ENCODE peak calls at places on chromosome 20, in ten cellular contexts. One of them, this sample, is unnamed. For H3K4me1, the result is how much of the 10 kb centered on the place peaks cover.

GRCh38 chr20:50189681-50190250 is 864 bp upstream of the CEBPB start:
- DNase-seq in adrenal gland: peak
- DNase-seq in sigmoid colon: no peak
- DNase-seq in fibroblast of lung: no peak
- DNase-seq in hepatocyte: peak
- DNase-seq in upper lobe of left lung: peak
- DNase-seq in IMR-90: no peak
- DNase-seq in pancreas: peak
- DNase-seq in cardiac muscle cell: no peak
- DNase-seq in CD8-positive, alpha-beta T cell: no peak
- DNase-seq in this sample: peak

GRCh38 chr20:41293269-41294037 is 24.1 kb downstream of the ZHX3 start:
- DNase-seq in adrenal gland: no peak
- DNase-seq in pancreas: no peak
- DNase-seq in sigmoid colon: no peak
- DNase-seq in hepatocyte: no peak
- DNase-seq in upper lobe of left lung: no peak
- DNase-seq in fibroblast of lung: no peak
- DNase-seq in IMR-90: peak
- DNase-seq in cardiac muscle cell: no peak
- DNase-seq in CD8-positive, alpha-beta T cell: no peak
- DNase-seq in this sample: no peak

GRCh38 chr20:56350842-56351241 is 7.9 kb upstream of the FAM210B start:
- DNase-seq in pancreas: no peak
- DNase-seq in fibroblast of lung: peak
- DNase-seq in CD8-positive, alpha-beta T cell: no peak
- DNase-seq in cardiac muscle cell: no peak
- DNase-seq in adrenal gland: no peak
- DNase-seq in IMR-90: peak
- DNase-seq in hepatocyte: no peak
- DNase-seq in upper lobe of left lung: no peak
- DNase-seq in sigmoid colon: no peak
- DNase-seq in this sample: no peak

GRCh38 chr20:43287637-43288036 is 97.9 kb upstream of the PTPRT start:
- DNase-seq in adrenal gland: no peak
- DNase-seq in fibroblast of lung: no peak
- DNase-seq in upper lobe of left lung: no peak
- DNase-seq in IMR-90: no peak
- DNase-seq in sigmoid colon: no peak
- DNase-seq in hepatocyte: no peak
- DNase-seq in pancreas: no peak
- DNase-seq in cardiac muscle cell: no peak
- DNase-seq in CD8-positive, alpha-beta T cell: no peak
- DNase-seq in this sample: no peak

GRCh38 chr20:49270177-49270576 is 7.7 kb downstream of the ZNFX1 start:
- DNase-seq in pancreas: no peak
- DNase-seq in adrenal gland: no peak
- DNase-seq in hepatocyte: no peak
- DNase-seq in upper lobe of left lung: no peak
- DNase-seq in CD8-positive, alpha-beta T cell: no peak
- DNase-seq in fibroblast of lung: peak
- DNase-seq in cardiac muscle cell: no peak
- DNase-seq in IMR-90: peak
- DNase-seq in sigmoid colon: no peak
- DNase-seq in this sample: no peak

GRCh38 chr20:47740225-47741184 is 44.8 kb downstream of the SULF2 start:
- DNase-seq in sigmoid colon: peak
- DNase-seq in pancreas: no peak
- DNase-seq in adrenal gland: no peak
- DNase-seq in upper lobe of left lung: peak
- DNase-seq in fibroblast of lung: no peak
- DNase-seq in CD8-positive, alpha-beta T cell: no peak
- DNase-seq in hepatocyte: no peak
- DNase-seq in IMR-90: no peak
- DNase-seq in cardiac muscle cell: no peak
- DNase-seq in this sample: peak

GRCh38 chr20:51028616-51029263 is 5.8 kb upstream of the KCNG1 start:
- DNase-seq in adrenal gland: no peak
- DNase-seq in IMR-90: no peak
- DNase-seq in sigmoid colon: no peak
- DNase-seq in cardiac muscle cell: no peak
- DNase-seq in hepatocyte: no peak
- DNase-seq in upper lobe of left lung: no peak
- DNase-seq in CD8-positive, alpha-beta T cell: no peak
- DNase-seq in fibroblast of lung: no peak
- DNase-seq in pancreas: no peak
- DNase-seq in this sample: no peak

GRCh38 chr20:50924261-50924660 is 7.0 kb downstream of the ADNP start:
- DNase-seq in hepatocyte: no peak
- DNase-seq in IMR-90: peak
- DNase-seq in upper lobe of left lung: no peak
- DNase-seq in fibroblast of lung: no peak
- DNase-seq in adrenal gland: no peak
- DNase-seq in CD8-positive, alpha-beta T cell: no peak
- DNase-seq in pancreas: no peak
- DNase-seq in cardiac muscle cell: no peak
- DNase-seq in sigmoid colon: no peak
- DNase-seq in this sample: no peak

GRCh38 chr20:36114707-36115106 is 39.8 kb upstream of the EPB41L1 start:
- DNase-seq in pancreas: no peak
- DNase-seq in cardiac muscle cell: no peak
- DNase-seq in CD8-positive, alpha-beta T cell: no peak
- DNase-seq in fibroblast of lung: no peak
- DNase-seq in IMR-90: no peak
- DNase-seq in adrenal gland: no peak
- DNase-seq in hepatocyte: no peak
- DNase-seq in sigmoid colon: no peak
- DNase-seq in upper lobe of left lung: no peak
- DNase-seq in this sample: no peak

GRCh38 chr20:36117638-36118037 is 36.9 kb upstream of the EPB41L1 start:
- DNase-seq in sigmoid colon: no peak
- DNase-seq in CD8-positive, alpha-beta T cell: no peak
- DNase-seq in pancreas: no peak
- DNase-seq in adrenal gland: no peak
- DNase-seq in hepatocyte: no peak
- DNase-seq in upper lobe of left lung: peak
- DNase-seq in IMR-90: no peak
- DNase-seq in cardiac muscle cell: no peak
- DNase-seq in fibroblast of lung: no peak
- DNase-seq in this sample: no peak

GRCh38 chr20:36118372-36118771 is 36.2 kb upstream of the EPB41L1 start:
- DNase-seq in cardiac muscle cell: no peak
- DNase-seq in adrenal gland: no peak
- DNase-seq in upper lobe of left lung: no peak
- DNase-seq in IMR-90: no peak
- DNase-seq in CD8-positive, alpha-beta T cell: no peak
- DNase-seq in pancreas: no peak
- DNase-seq in sigmoid colon: no peak
- DNase-seq in hepatocyte: no peak
- DNase-seq in fibroblast of lung: no peak
- DNase-seq in this sample: no peak

GRCh38 chr20:36119537-36119936 is 35.0 kb upstream of the EPB41L1 start:
- DNase-seq in upper lobe of left lung: no peak
- DNase-seq in hepatocyte: no peak
- DNase-seq in sigmoid colon: no peak
- DNase-seq in adrenal gland: no peak
- DNase-seq in fibroblast of lung: no peak
- DNase-seq in cardiac muscle cell: no peak
- DNase-seq in pancreas: no peak
- DNase-seq in CD8-positive, alpha-beta T cell: no peak
- DNase-seq in IMR-90: no peak
- DNase-seq in this sample: no peak

DNA sequence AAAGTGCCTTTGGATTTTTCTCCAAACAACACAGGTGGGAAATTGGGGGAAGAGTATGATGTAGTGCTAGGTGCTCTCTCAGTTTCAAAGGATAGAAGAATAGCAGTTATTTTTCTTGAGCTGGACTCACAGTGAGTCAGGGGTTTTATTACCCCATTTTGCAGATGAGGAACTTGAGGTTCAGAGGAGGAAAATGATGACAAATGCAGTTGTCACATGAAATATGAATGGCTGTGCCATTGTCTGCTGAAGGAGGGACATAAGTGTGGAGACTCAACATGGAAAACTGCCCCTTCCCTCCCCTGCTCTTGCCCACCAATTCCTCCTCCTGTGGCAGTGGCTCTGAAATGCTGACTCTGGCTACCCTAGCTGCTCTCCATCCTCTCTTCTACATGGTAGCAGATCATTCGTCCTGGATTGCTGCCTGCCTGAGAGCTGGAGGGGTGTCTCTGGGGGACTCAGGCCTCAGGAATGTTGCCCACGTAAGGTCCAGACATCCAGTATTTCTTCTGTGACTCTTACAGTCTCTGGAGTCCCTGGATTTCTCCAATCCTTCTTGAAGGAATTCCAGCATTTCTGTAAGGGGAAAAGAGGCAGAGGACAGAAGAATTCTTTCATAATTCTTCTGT is 37.6 kb upstream of the EPB41L1 start:
- DNase-seq in upper lobe of left lung: no peak
- DNase-seq in adrenal gland: no peak
- DNase-seq in IMR-90: peak
- DNase-seq in CD8-positive, alpha-beta T cell: no peak
- DNase-seq in pancreas: no peak
- DNase-seq in cardiac muscle cell: no peak
- DNase-seq in fibroblast of lung: peak
- DNase-seq in hepatocyte: no peak
- DNase-seq in sigmoid colon: no peak
- DNase-seq in this sample: no peak
- H3K4me1 ChIP-seq in upper lobe of left lung: under half
- H3K4me1 ChIP-seq in adrenal gland: under half
- H3K4me1 ChIP-seq in IMR-90: under half
- H3K4me1 ChIP-seq in CD8-positive, alpha-beta T cell: under half
- H3K4me1 ChIP-seq in pancreas: under half
- H3K4me1 ChIP-seq in cardiac muscle cell: under half
- H3K4me1 ChIP-seq in fibroblast of lung: under half
- H3K4me1 ChIP-seq in hepatocyte: under half
- H3K4me1 ChIP-seq in sigmoid colon: under half
- H3K4me1 ChIP-seq in this sample: under half

GRCh38 chr20:910840-911770 is 5.0 kb downstream of the ANGPT4 start:
- DNase-seq in fibroblast of lung: peak
- DNase-seq in hepatocyte: no peak
- DNase-seq in pancreas: no peak
- DNase-seq in cardiac muscle cell: no peak
- DNase-seq in upper lobe of left lung: no peak
- DNase-seq in IMR-90: peak
- DNase-seq in adrenal gland: no peak
- DNase-seq in sigmoid colon: no peak
- DNase-seq in CD8-positive, alpha-beta T cell: no peak
- DNase-seq in this sample: peak

GRCh38 chr20:910132-910839 is 5.8 kb downstream of the ANGPT4 start:
- DNase-seq in CD8-positive, alpha-beta T cell: no peak
- DNase-seq in hepatocyte: no peak
- DNase-seq in fibroblast of lung: no peak
- DNase-seq in sigmoid colon: no peak
- DNase-seq in IMR-90: no peak
- DNase-seq in pancreas: no peak
- DNase-seq in adrenal gland: no peak
- DNase-seq in upper lobe of left lung: no peak
- DNase-seq in cardiac muscle cell: no peak
- DNase-seq in this sample: no peak

GRCh38 chr20:913306-913849 is 2.8 kb downstream of the ANGPT4 start:
- DNase-seq in cardiac muscle cell: no peak
- DNase-seq in upper lobe of left lung: no peak
- DNase-seq in hepatocyte: no peak
- DNase-seq in pancreas: no peak
- DNase-seq in fibroblast of lung: no peak
- DNase-seq in sigmoid colon: no peak
- DNase-seq in IMR-90: no peak
- DNase-seq in CD8-positive, alpha-beta T cell: no peak
- DNase-seq in adrenal gland: no peak
- DNase-seq in this sample: no peak

GRCh38 chr20:909641-910040 is 6.5 kb downstream of the ANGPT4 start:
- DNase-seq in hepatocyte: no peak
- DNase-seq in IMR-90: no peak
- DNase-seq in upper lobe of left lung: no peak
- DNase-seq in fibroblast of lung: no peak
- DNase-seq in CD8-positive, alpha-beta T cell: no peak
- DNase-seq in cardiac muscle cell: no peak
- DNase-seq in pancreas: no peak
- DNase-seq in sigmoid colon: no peak
- DNase-seq in adrenal gland: no peak
- DNase-seq in this sample: no peak

DNA sequence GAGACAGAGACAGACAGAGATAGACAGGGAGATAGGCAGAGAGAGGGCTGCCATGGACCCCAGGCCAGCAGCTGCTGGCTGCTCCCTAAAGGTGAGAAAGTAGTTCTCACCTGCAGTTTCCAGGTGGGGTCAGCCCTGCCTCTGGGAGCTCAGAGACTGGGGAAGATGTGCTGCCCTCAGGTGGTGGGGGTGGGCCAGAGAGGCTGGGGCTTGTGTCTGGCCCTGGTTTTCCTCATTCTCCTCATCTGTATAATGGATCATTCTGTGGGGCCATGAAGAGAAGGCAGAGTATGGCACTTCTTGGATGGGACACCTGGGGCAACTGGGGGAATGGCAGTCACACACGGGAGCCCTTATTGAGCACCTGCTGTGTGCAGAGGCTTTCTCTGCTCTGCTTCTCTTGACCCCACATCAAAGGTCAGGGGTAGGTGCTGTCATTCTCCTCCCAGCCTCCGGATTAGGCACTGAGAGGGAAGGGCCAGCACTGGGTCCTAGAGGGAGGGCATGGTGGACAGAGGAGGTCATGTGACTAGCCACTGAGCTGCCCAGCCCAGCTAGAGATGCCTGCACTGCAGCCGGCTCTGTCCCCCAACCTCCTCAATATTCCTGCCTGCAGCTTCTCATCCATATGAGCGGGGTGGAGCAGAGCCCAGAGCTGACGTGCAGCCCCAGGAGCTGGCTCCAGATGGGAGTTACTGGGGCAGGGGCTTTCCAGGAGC is 4.1 kb downstream of the ANGPT4 start:
- DNase-seq in upper lobe of left lung: no peak
- DNase-seq in CD8-positive, alpha-beta T cell: no peak
- DNase-seq in hepatocyte: no peak
- DNase-seq in cardiac muscle cell: no peak
- DNase-seq in IMR-90: no peak
- DNase-seq in pancreas: no peak
- DNase-seq in fibroblast of lung: no peak
- DNase-seq in sigmoid colon: no peak
- DNase-seq in adrenal gland: no peak
- DNase-seq in this sample: no peak
- TF ChIP-seq CTCF in upper lobe of left lung: no peak
- TF ChIP-seq CTCF in CD8-positive, alpha-beta T cell: no peak
- TF ChIP-seq CTCF in hepatocyte: no peak
- TF ChIP-seq CTCF in cardiac muscle cell: no peak
- TF ChIP-seq CTCF in IMR-90: no peak
- TF ChIP-seq CTCF in pancreas: no peak
- TF ChIP-seq CTCF in fibroblast of lung: no peak
- TF ChIP-seq CTCF in sigmoid colon: no peak
- TF ChIP-seq CTCF in adrenal gland: no peak
- TF ChIP-seq CTCF in this sample: no peak

DNA sequence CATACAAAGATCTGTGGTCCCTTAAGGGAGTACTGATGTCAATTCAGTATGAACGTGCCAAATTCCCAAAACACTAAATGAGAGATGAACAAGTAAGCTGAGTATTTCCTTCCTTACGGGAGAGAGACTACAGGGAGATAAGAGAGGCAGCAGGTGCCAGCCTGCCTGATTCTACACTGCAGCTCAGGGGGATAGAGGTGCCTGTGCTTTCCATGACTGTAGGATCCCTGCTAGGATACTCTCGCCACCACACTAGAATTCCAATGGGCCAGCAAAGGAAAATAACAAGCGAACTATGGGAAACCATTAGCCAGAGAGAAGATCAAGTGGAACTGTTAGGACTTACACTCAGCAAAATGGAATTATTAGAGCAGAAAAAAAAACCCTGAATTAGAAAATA is 198.5 kb upstream of the BTBD3 start:
- DNase-seq in sigmoid colon: no peak
- DNase-seq in cardiac muscle cell: no peak
- DNase-seq in pancreas: no peak
- DNase-seq in IMR-90: no peak
- DNase-seq in upper lobe of left lung: no peak
- DNase-seq in adrenal gland: no peak
- DNase-seq in hepatocyte: no peak
- DNase-seq in CD8-positive, alpha-beta T cell: no peak
- DNase-seq in fibroblast of lung: no peak
- DNase-seq in this sample: no peak
- H3K4me3 ChIP-seq in sigmoid colon: no peak
- H3K4me3 ChIP-seq in cardiac muscle cell: no peak
- H3K4me3 ChIP-seq in pancreas: no peak
- H3K4me3 ChIP-seq in IMR-90: no peak
- H3K4me3 ChIP-seq in upper lobe of left lung: no peak
- H3K4me3 ChIP-seq in adrenal gland: no peak
- H3K4me3 ChIP-seq in hepatocyte: no peak
- H3K4me3 ChIP-seq in CD8-positive, alpha-beta T cell: no peak
- H3K4me3 ChIP-seq in fibroblast of lung: no peak
- H3K4me3 ChIP-seq in this sample: no peak

GRCh38 chr20:3782597-3782996 is 1.3 kb upstream of the SPEF1 start:
- DNase-seq in pancreas: no peak
- DNase-seq in IMR-90: no peak
- DNase-seq in adrenal gland: no peak
- DNase-seq in fibroblast of lung: no peak
- DNase-seq in upper lobe of left lung: no peak
- DNase-seq in CD8-positive, alpha-beta T cell: no peak
- DNase-seq in sigmoid colon: no peak
- DNase-seq in hepatocyte: no peak
- DNase-seq in cardiac muscle cell: no peak
- DNase-seq in this sample: no peak

GRCh38 chr20:3783068-3783489 is 1.8 kb upstream of the SPEF1 start:
- DNase-seq in pancreas: no peak
- DNase-seq in upper lobe of left lung: no peak
- DNase-seq in cardiac muscle cell: no peak
- DNase-seq in adrenal gland: no peak
- DNase-seq in IMR-90: no peak
- DNase-seq in fibroblast of lung: no peak
- DNase-seq in CD8-positive, alpha-beta T cell: no peak
- DNase-seq in hepatocyte: no peak
- DNase-seq in sigmoid colon: no peak
- DNase-seq in this sample: no peak

GRCh38 chr20:3783516-3784225 is 2.4 kb upstream of the SPEF1 start:
- DNase-seq in hepatocyte: no peak
- DNase-seq in sigmoid colon: no peak
- DNase-seq in cardiac muscle cell: no peak
- DNase-seq in adrenal gland: no peak
- DNase-seq in IMR-90: no peak
- DNase-seq in pancreas: no peak
- DNase-seq in upper lobe of left lung: no peak
- DNase-seq in CD8-positive, alpha-beta T cell: no peak
- DNase-seq in fibroblast of lung: no peak
- DNase-seq in this sample: no peak

GRCh38 chr20:3778976-3779375 is 2.3 kb downstream of the SPEF1 start:
- DNase-seq in hepatocyte: no peak
- DNase-seq in CD8-positive, alpha-beta T cell: no peak
- DNase-seq in adrenal gland: no peak
- DNase-seq in sigmoid colon: no peak
- DNase-seq in upper lobe of left lung: no peak
- DNase-seq in pancreas: no peak
- DNase-seq in IMR-90: no peak
- DNase-seq in cardiac muscle cell: no peak
- DNase-seq in fibroblast of lung: no peak
- DNase-seq in this sample: no peak

GRCh38 chr20:3781153-3781910 is at the start of gene SPEF1:
- DNase-seq in upper lobe of left lung: peak
- DNase-seq in cardiac muscle cell: peak
- DNase-seq in fibroblast of lung: peak
- DNase-seq in hepatocyte: peak
- DNase-seq in IMR-90: peak
- DNase-seq in sigmoid colon: peak
- DNase-seq in adrenal gland: peak
- DNase-seq in pancreas: peak
- DNase-seq in CD8-positive, alpha-beta T cell: no peak
- DNase-seq in this sample: peak
- H3K4me1 ChIP-seq in upper lobe of left lung: under half
- H3K4me1 ChIP-seq in cardiac muscle cell: under half
- H3K4me1 ChIP-seq in fibroblast of lung: under half
- H3K4me1 ChIP-seq in hepatocyte: under half
- H3K4me1 ChIP-seq in IMR-90: under half
- H3K4me1 ChIP-seq in sigmoid colon: half or more
- H3K4me1 ChIP-seq in adrenal gland: under half
- H3K4me1 ChIP-seq in pancreas: under half
- H3K4me1 ChIP-seq in CD8-positive, alpha-beta T cell: under half
- H3K4me1 ChIP-seq in this sample: under half